ENCODE peak calls at places on chromosomes 6 and 20, in ten cellular contexts. S, H, Z, N, Q, U, B, Y, I and V are unnamed samples.

GRCh38 chr20:41047975-41048305 is 19.3 kb downstream of the TOP1 start:
- DNase-seq in S (peak; percentile 63), H (no peak), Z (no peak), N (no peak), Q (no peak), U (peak; percentile 40), B (no peak), Y (no peak), I (peak; percentile 38), V (no peak)

GRCh38 chr6:113281014-113281810 is 575.9 kb upstream of the MARCKS start:
- DNase-seq in S (peak; percentile 26), H (no peak), Z (no peak), N (no peak), Q (no peak), U (no peak), B (no peak), Y (no peak), I (no peak), V (no peak)

GRCh38 chr6:134117409-134117808 is 65.0 kb upstream of the SLC2A12 start:
- DNase-seq in S (peak; percentile 72), H (no peak), Z (no peak), N (no peak), Q (no peak), U (no peak), B (no peak), Y (no peak), I (no peak), V (no peak)

GRCh38 chr6:33989016-33989854 is 156.7 kb downstream of the GRM4 start:
- DNase-seq in S (no peak), H (no peak), Z (no peak), N (no peak), Q (no peak), U (no peak), B (no peak), Y (no peak), I (no peak), V (no peak)

GRCh38 chr6:162343902-162344226 is 383.7 kb downstream of the PRKN start:
- DNase-seq in S (no peak), H (no peak), Z (peak; percentile 28), N (no peak), Q (no peak), U (no peak), B (no peak), Y (no peak), I (no peak), V (no peak)

GRCh38 chr6:109671721-109672120 is 19.3 kb downstream of the AK9 start:
- DNase-seq in S (peak; percentile 58), H (no peak), Z (no peak), N (no peak), Q (no peak), U (no peak), B (no peak), Y (no peak), I (peak; percentile 66), V (no peak)

GRCh38 chr6:129929433-129929832 is 68.3 kb upstream of the TMEM244 start:
- DNase-seq in S (peak; percentile 50), H (no peak), Z (no peak), N (no peak), Q (no peak), U (no peak), B (no peak), Y (no peak), I (peak; percentile 29), V (no peak)

GRCh38 chr20:17743677-17744076 is 43.9 kb downstream of the BANF2 start:
- DNase-seq in S (no peak), H (no peak), Z (no peak), N (no peak), Q (no peak), U (no peak), B (no peak), Y (no peak), I (no peak), V (no peak)

GRCh38 chr20:50721881-50722281 is 9.5 kb upstream of the PARD6B start:
- DNase-seq in S (no peak), H (peak; percentile 76), Z (no peak), N (no peak), Q (no peak), U (no peak), B (no peak), Y (no peak), I (no peak), V (no peak)

GRCh38 chr20:41138217-41138526 is 829 bp downstream of the PLCG1 start:
- DNase-seq in S (no peak), H (no peak), Z (no peak), N (no peak), Q (peak; percentile 36), U (no peak), B (no peak), Y (no peak), I (no peak), V (no peak)

GRCh38 chr6:136526937-136527336 is 23.3 kb downstream of the MAP7 start:
- DNase-seq in S (no peak), H (no peak), Z (no peak), N (no peak), Q (no peak), U (no peak), B (no peak), Y (no peak), I (no peak), V (no peak)

GRCh38 chr20:59733326-59733725 is 129.0 kb downstream of the PHACTR3 start:
- DNase-seq in S (no peak), H (no peak), Z (no peak), N (no peak), Q (no peak), U (no peak), B (no peak), Y (no peak), I (no peak), V (no peak)

GRCh38 chr6:35508542-35508941 is 4.2 kb downstream of the TULP1 start:
- DNase-seq in S (no peak), H (no peak), Z (no peak), N (no peak), Q (no peak), U (no peak), B (no peak), Y (no peak), I (no peak), V (no peak)

GRCh38 chr6:85537055-85537494 is 56.6 kb downstream of the SNX14 start:
- DNase-seq in S (peak; percentile 25), H (no peak), Z (no peak), N (no peak), Q (no peak), U (peak; percentile 15), B (no peak), Y (no peak), I (peak; percentile 35), V (no peak)

GRCh38 chr6:53603381-53604121 is 58.6 kb upstream of the GCLC start:
- DNase-seq in S (no peak), H (no peak), Z (no peak), N (no peak), Q (no peak), U (no peak), B (no peak), Y (no peak), I (peak; percentile 27), V (no peak)

GRCh38 chr20:62999580-62999979 is 7.2 kb downstream of the BHLHE23 start:
- DNase-seq in S (no peak), H (no peak), Z (no peak), N (no peak), Q (no peak), U (no peak), B (no peak), Y (no peak), I (no peak), V (no peak)

GRCh38 chr20:38985603-38986170 is 23.5 kb downstream of the DHX35 start:
- DNase-seq in S (peak; percentile 87), H (no peak), Z (no peak), N (no peak), Q (no peak), U (no peak), B (no peak), Y (no peak), I (peak; percentile 42), V (no peak)

GRCh38 chr20:43680976-43681375 is 14.1 kb downstream of the MYBL2 start:
- DNase-seq in S (no peak), H (no peak), Z (no peak), N (no peak), Q (no peak), U (no peak), B (no peak), Y (no peak), I (no peak), V (no peak)

DNA sequence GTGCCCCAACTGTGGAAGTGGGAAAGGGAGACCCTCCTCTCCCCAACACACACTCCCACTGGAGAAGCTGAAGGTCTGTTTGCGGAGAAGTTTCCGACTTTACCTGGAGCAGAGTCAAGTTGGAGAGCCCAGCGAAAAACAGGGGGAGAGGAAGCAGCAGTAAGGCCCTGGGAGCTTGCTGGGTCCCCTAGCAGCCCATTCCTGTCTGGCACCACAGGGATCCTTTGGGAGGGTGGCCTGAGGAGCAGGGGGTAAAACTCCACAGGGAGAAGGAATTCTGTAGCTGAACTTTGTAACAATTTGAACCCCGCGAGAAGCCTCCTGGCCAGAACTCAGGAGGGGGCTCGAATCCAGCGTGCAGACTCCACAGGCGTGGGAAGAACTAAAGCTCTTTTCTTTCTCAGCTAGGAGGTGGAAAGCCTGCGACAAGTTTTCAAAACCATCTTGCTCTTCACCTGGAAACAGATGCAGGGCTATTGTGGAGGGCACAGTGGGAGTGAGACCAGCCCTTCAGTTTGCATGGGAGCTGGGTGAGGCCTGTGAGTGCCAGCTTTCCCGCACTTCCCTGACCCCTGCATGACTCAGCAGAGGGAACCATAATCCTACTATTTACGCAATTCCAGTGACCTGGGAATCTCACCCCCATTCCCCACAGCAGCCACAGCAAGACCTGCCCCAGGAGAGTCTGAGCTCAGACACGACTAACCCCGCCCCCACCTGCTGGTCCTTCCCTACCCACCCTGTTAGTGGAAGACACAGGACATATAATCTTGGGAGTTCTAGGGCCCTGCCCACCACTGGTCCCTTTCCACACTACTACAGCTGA is 25.8 kb downstream of the SERPINB9 start:
- DNase-seq in S (peak; percentile 76), H (no peak), Z (no peak), N (no peak), Q (no peak), U (no peak), B (no peak), Y (no peak), I (peak; percentile 59), V (peak; percentile 51)
- H3K4me3 ChIP-seq in S (peak overlapping the region; percentile 70), H (no peak overlapping the region), Z (no peak overlapping the region), N (peak overlapping the region; percentile 4), Q (no peak overlapping the region), U (peak overlapping the region; percentile 50), B (no peak overlapping the region), Y (no peak overlapping the region), I (no peak overlapping the region), V (peak overlapping the region; percentile 10)

GRCh38 chr6:37783025-37783825 is 36.3 kb upstream of the ZFAND3 start:
- DNase-seq in S (no peak), H (no peak), Z (no peak), N (no peak), Q (no peak), U (no peak), B (peak; percentile 86), Y (no peak), I (peak; percentile 28), V (peak; percentile 49)
- H3K27ac ChIP-seq in S (peak overlapping the region; percentile 50), H (no peak overlapping the region), Z (no peak overlapping the region), N (no peak overlapping the region), Q (no peak overlapping the region), U (no peak overlapping the region), B (no peak overlapping the region), Y (no peak overlapping the region), I (no peak overlapping the region), V (no peak overlapping the region)

GRCh38 chr20:3798405-3798768 is 2.3 kb downstream of the CDC25B start:
- DNase-seq in S (no peak), H (no peak), Z (no peak), N (no peak), Q (no peak), U (no peak), B (no peak), Y (no peak), I (no peak), V (no peak)
- H3K4me3 ChIP-seq in S (peak overlapping the region; percentile 97), H (no peak overlapping the region), Z (no peak overlapping the region), N (peak overlapping the region; percentile 88), Q (peak overlapping the region; percentile 66), U (peak overlapping the region; percentile 90), B (no peak overlapping the region), Y (peak overlapping the region; percentile 83), I (peak overlapping the region; percentile 99), V (no peak overlapping the region)

GRCh38 chr6:87914637-87915395 is 132.8 kb upstream of the SPACA1 start:
- DNase-seq in S (no peak), H (no peak), Z (no peak), N (no peak), Q (peak; percentile 40), U (no peak), B (no peak), Y (no peak), I (peak; percentile 3), V (no peak)
- H3K27ac ChIP-seq in S (no peak overlapping the region), H (no peak overlapping the region), Z (no peak overlapping the region), N (no peak overlapping the region), Q (no peak overlapping the region), U (no peak overlapping the region), B (no peak overlapping the region), Y (no peak overlapping the region), I (no peak overlapping the region), V (no peak overlapping the region)